ENCODE peak calls at places on chromosomes 1 and 21, in seven cellular contexts. One of them, this sample, is unnamed.

GRCh38 chr1:4075436-4076225 is 175.6 kb upstream of the C1orf174 start:
- DNase-seq in AG04450: no peak
- DNase-seq in lower leg skin: no peak
- DNase-seq in neural crest cell: no peak
- DNase-seq in fibroblast of mammary gland: no peak
- DNase-seq in mucosa of descending colon: no peak
- DNase-seq in CD4-positive, alpha-beta T cell: no peak
- DNase-seq in this sample: no peak

GRCh38 chr1:244868484-244869363 is 4.4 kb upstream of the HNRNPU start:
- DNase-seq in neural crest cell: no peak
- DNase-seq in lower leg skin: no peak
- DNase-seq in mucosa of descending colon: no peak
- DNase-seq in AG04450: no peak
- DNase-seq in CD4-positive, alpha-beta T cell: no peak
- DNase-seq in fibroblast of mammary gland: no peak
- DNase-seq in this sample: no peak

GRCh38 chr1:231001892-231002291 is 23.0 kb downstream of the ARV1 start:
- DNase-seq in fibroblast of mammary gland: no peak
- DNase-seq in lower leg skin: no peak
- DNase-seq in neural crest cell: no peak
- DNase-seq in CD4-positive, alpha-beta T cell: no peak
- DNase-seq in AG04450: no peak
- DNase-seq in mucosa of descending colon: no peak
- DNase-seq in this sample: no peak

GRCh38 chr1:20439282-20439681 is 46.7 kb downstream of the CAMK2N1 start:
- DNase-seq in AG04450: no peak
- DNase-seq in CD4-positive, alpha-beta T cell: no peak
- DNase-seq in mucosa of descending colon: no peak
- DNase-seq in fibroblast of mammary gland: peak
- DNase-seq in neural crest cell: no peak
- DNase-seq in lower leg skin: no peak
- DNase-seq in this sample: no peak

GRCh38 chr1:184387871-184388670 is 1.2 kb downstream of the C1orf21 start:
- DNase-seq in AG04450: peak
- DNase-seq in fibroblast of mammary gland: peak
- DNase-seq in lower leg skin: peak
- DNase-seq in CD4-positive, alpha-beta T cell: no peak
- DNase-seq in neural crest cell: peak
- DNase-seq in mucosa of descending colon: peak
- DNase-seq in this sample: no peak

GRCh38 chr1:229556551-229556950 is 2.0 kb downstream of the ABCB10 start:
- DNase-seq in fibroblast of mammary gland: no peak
- DNase-seq in CD4-positive, alpha-beta T cell: no peak
- DNase-seq in mucosa of descending colon: no peak
- DNase-seq in lower leg skin: no peak
- DNase-seq in neural crest cell: no peak
- DNase-seq in AG04450: no peak
- DNase-seq in this sample: no peak

GRCh38 chr1:93459126-93459525 is 11.2 kb downstream of the FNBP1L start:
- DNase-seq in CD4-positive, alpha-beta T cell: no peak
- DNase-seq in AG04450: no peak
- DNase-seq in neural crest cell: no peak
- DNase-seq in mucosa of descending colon: no peak
- DNase-seq in lower leg skin: no peak
- DNase-seq in fibroblast of mammary gland: peak
- DNase-seq in this sample: no peak

GRCh38 chr1:1168156-1168450 is 5.6 kb upstream of the TTLL10 start:
- DNase-seq in neural crest cell: no peak
- DNase-seq in lower leg skin: no peak
- DNase-seq in fibroblast of mammary gland: no peak
- DNase-seq in CD4-positive, alpha-beta T cell: no peak
- DNase-seq in mucosa of descending colon: peak
- DNase-seq in AG04450: no peak
- DNase-seq in this sample: no peak

GRCh38 chr1:183215076-183215720 is 29.1 kb downstream of the LAMC2 start:
- DNase-seq in CD4-positive, alpha-beta T cell: no peak
- DNase-seq in lower leg skin: no peak
- DNase-seq in mucosa of descending colon: no peak
- DNase-seq in AG04450: no peak
- DNase-seq in fibroblast of mammary gland: no peak
- DNase-seq in neural crest cell: no peak
- DNase-seq in this sample: no peak

GRCh38 chr1:107683198-107683657 is 281.8 kb downstream of the VAV3 start:
- DNase-seq in fibroblast of mammary gland: no peak
- DNase-seq in CD4-positive, alpha-beta T cell: no peak
- DNase-seq in neural crest cell: no peak
- DNase-seq in mucosa of descending colon: no peak
- DNase-seq in AG04450: no peak
- DNase-seq in lower leg skin: no peak
- DNase-seq in this sample: no peak

GRCh38 chr1:219049411-219049943 is 124.2 kb upstream of the LYPLAL1 start:
- DNase-seq in fibroblast of mammary gland: peak
- DNase-seq in mucosa of descending colon: no peak
- DNase-seq in neural crest cell: no peak
- DNase-seq in CD4-positive, alpha-beta T cell: no peak
- DNase-seq in AG04450: peak
- DNase-seq in lower leg skin: no peak
- DNase-seq in this sample: no peak

GRCh38 chr1:240967070-240967724 is 355.2 kb upstream of the GREM2 start:
- DNase-seq in AG04450: no peak
- DNase-seq in neural crest cell: no peak
- DNase-seq in fibroblast of mammary gland: peak
- DNase-seq in CD4-positive, alpha-beta T cell: no peak
- DNase-seq in lower leg skin: no peak
- DNase-seq in mucosa of descending colon: no peak
- DNase-seq in this sample: no peak

GRCh38 chr1:209590405-209590804 is 6.9 kb downstream of the CAMK1G start:
- DNase-seq in fibroblast of mammary gland: peak
- DNase-seq in AG04450: no peak
- DNase-seq in neural crest cell: no peak
- DNase-seq in lower leg skin: no peak
- DNase-seq in CD4-positive, alpha-beta T cell: no peak
- DNase-seq in mucosa of descending colon: no peak
- DNase-seq in this sample: no peak

GRCh38 chr1:176989023-176989422 is 175.5 kb downstream of the ASTN1 start:
- DNase-seq in lower leg skin: no peak
- DNase-seq in mucosa of descending colon: no peak
- DNase-seq in neural crest cell: no peak
- DNase-seq in AG04450: no peak
- DNase-seq in CD4-positive, alpha-beta T cell: no peak
- DNase-seq in fibroblast of mammary gland: peak
- DNase-seq in this sample: no peak

GRCh38 chr1:117336087-117336817 is 31.0 kb upstream of the MAN1A2 start:
- DNase-seq in CD4-positive, alpha-beta T cell: no peak
- DNase-seq in lower leg skin: no peak
- DNase-seq in neural crest cell: no peak
- DNase-seq in AG04450: no peak
- DNase-seq in mucosa of descending colon: no peak
- DNase-seq in fibroblast of mammary gland: no peak
- DNase-seq in this sample: no peak

GRCh38 chr1:20158358-20159070 is 19.4 kb downstream of the PLA2G2F start:
- DNase-seq in AG04450: no peak
- DNase-seq in fibroblast of mammary gland: no peak
- DNase-seq in CD4-positive, alpha-beta T cell: no peak
- DNase-seq in mucosa of descending colon: no peak
- DNase-seq in lower leg skin: no peak
- DNase-seq in neural crest cell: no peak
- DNase-seq in this sample: peak

GRCh38 chr1:71857862-71858261 is 424.5 kb downstream of the NEGR1 start:
- DNase-seq in CD4-positive, alpha-beta T cell: no peak
- DNase-seq in neural crest cell: no peak
- DNase-seq in fibroblast of mammary gland: peak
- DNase-seq in AG04450: no peak
- DNase-seq in mucosa of descending colon: no peak
- DNase-seq in lower leg skin: no peak
- DNase-seq in this sample: no peak

GRCh38 chr1:51636765-51637522 is 20.1 kb downstream of the OSBPL9 start:
- DNase-seq in AG04450: peak
- DNase-seq in CD4-positive, alpha-beta T cell: no peak
- DNase-seq in neural crest cell: no peak
- DNase-seq in fibroblast of mammary gland: peak
- DNase-seq in mucosa of descending colon: no peak
- DNase-seq in lower leg skin: peak
- DNase-seq in this sample: no peak

GRCh38 chr21:44699502-44700001 is 2.6 kb downstream of the KRTAP10-12 start:
- DNase-seq in fibroblast of mammary gland: no peak
- DNase-seq in neural crest cell: no peak
- DNase-seq in lower leg skin: no peak
- DNase-seq in CD4-positive, alpha-beta T cell: no peak
- DNase-seq in mucosa of descending colon: no peak
- DNase-seq in AG04450: no peak
- DNase-seq in this sample: no peak

GRCh38 chr1:87436534-87436933 is 107.9 kb downstream of the LMO4 start:
- DNase-seq in neural crest cell: no peak
- DNase-seq in fibroblast of mammary gland: no peak
- DNase-seq in mucosa of descending colon: no peak
- DNase-seq in AG04450: no peak
- DNase-seq in CD4-positive, alpha-beta T cell: no peak
- DNase-seq in lower leg skin: no peak
- DNase-seq in this sample: no peak

GRCh38 chr1:178644308-178645120 is 80.5 kb upstream of the RALGPS2 start:
- DNase-seq in fibroblast of mammary gland: no peak
- DNase-seq in neural crest cell: no peak
- DNase-seq in lower leg skin: peak
- DNase-seq in CD4-positive, alpha-beta T cell: no peak
- DNase-seq in AG04450: no peak
- DNase-seq in mucosa of descending colon: no peak
- DNase-seq in this sample: no peak

GRCh38 chr1:241808265-241808664 is 39.7 kb upstream of the EXO1 start:
- DNase-seq in lower leg skin: no peak
- DNase-seq in CD4-positive, alpha-beta T cell: no peak
- DNase-seq in fibroblast of mammary gland: peak
- DNase-seq in mucosa of descending colon: no peak
- DNase-seq in neural crest cell: no peak
- DNase-seq in AG04450: no peak
- DNase-seq in this sample: no peak

GRCh38 chr1:45908613-45909140 is 105.3 kb downstream of the MAST2 start:
- DNase-seq in lower leg skin: no peak
- DNase-seq in AG04450: no peak
- DNase-seq in mucosa of descending colon: no peak
- DNase-seq in fibroblast of mammary gland: no peak
- DNase-seq in CD4-positive, alpha-beta T cell: no peak
- DNase-seq in neural crest cell: no peak
- DNase-seq in this sample: no peak

GRCh38 chr21:27329255-27329851 is 362.5 kb upstream of the ADAMTS5 start:
- DNase-seq in neural crest cell: no peak
- DNase-seq in fibroblast of mammary gland: peak
- DNase-seq in AG04450: peak
- DNase-seq in mucosa of descending colon: no peak
- DNase-seq in CD4-positive, alpha-beta T cell: no peak
- DNase-seq in lower leg skin: no peak
- DNase-seq in this sample: no peak

GRCh38 chr21:39136711-39137110 is 46.5 kb downstream of the PSMG1 start:
- DNase-seq in neural crest cell: no peak
- DNase-seq in CD4-positive, alpha-beta T cell: no peak
- DNase-seq in lower leg skin: no peak
- DNase-seq in fibroblast of mammary gland: peak
- DNase-seq in mucosa of descending colon: no peak
- DNase-seq in AG04450: no peak
- DNase-seq in this sample: no peak

GRCh38 chr1:4298333-4298732 is 356.1 kb upstream of the AJAP1 start:
- DNase-seq in lower leg skin: no peak
- DNase-seq in fibroblast of mammary gland: no peak
- DNase-seq in neural crest cell: no peak
- DNase-seq in mucosa of descending colon: no peak
- DNase-seq in CD4-positive, alpha-beta T cell: no peak
- DNase-seq in AG04450: no peak
- DNase-seq in this sample: no peak

GRCh38 chr1:17333081-17333480 is 25.1 kb downstream of the PADI4 start:
- DNase-seq in lower leg skin: no peak
- DNase-seq in CD4-positive, alpha-beta T cell: no peak
- DNase-seq in mucosa of descending colon: no peak
- DNase-seq in neural crest cell: no peak
- DNase-seq in AG04450: no peak
- DNase-seq in fibroblast of mammary gland: no peak
- DNase-seq in this sample: peak

GRCh38 chr1:214446772-214447556 is 104.4 kb downstream of the PTPN14 start:
- DNase-seq in CD4-positive, alpha-beta T cell: no peak
- DNase-seq in AG04450: peak
- DNase-seq in mucosa of descending colon: no peak
- DNase-seq in neural crest cell: no peak
- DNase-seq in fibroblast of mammary gland: peak
- DNase-seq in lower leg skin: peak
- DNase-seq in this sample: no peak

GRCh38 chr1:93585059-93585966 is 96.3 kb downstream of the BCAR3 start:
- DNase-seq in CD4-positive, alpha-beta T cell: no peak
- DNase-seq in fibroblast of mammary gland: peak
- DNase-seq in mucosa of descending colon: peak
- DNase-seq in lower leg skin: peak
- DNase-seq in AG04450: no peak
- DNase-seq in neural crest cell: no peak
- DNase-seq in this sample: no peak

GRCh38 chr1:179877586-179878265 is at the start of gene TOR1AIP2:
- DNase-seq in AG04450: no peak
- DNase-seq in neural crest cell: peak
- DNase-seq in lower leg skin: peak
- DNase-seq in mucosa of descending colon: peak
- DNase-seq in CD4-positive, alpha-beta T cell: peak
- DNase-seq in fibroblast of mammary gland: peak
- DNase-seq in this sample: peak
- TF ChIP-seq CTCF in AG04450: no peak
- TF ChIP-seq CTCF in neural crest cell: peak
- TF ChIP-seq CTCF in lower leg skin: no peak
- TF ChIP-seq CTCF in mucosa of descending colon: no peak
- TF ChIP-seq CTCF in CD4-positive, alpha-beta T cell: no peak
- TF ChIP-seq CTCF in fibroblast of mammary gland: no peak
- TF ChIP-seq CTCF in this sample: peak

GRCh38 chr1:228180271-228180987 is 14.8 kb downstream of the IBA57 start:
- DNase-seq in CD4-positive, alpha-beta T cell: no peak
- DNase-seq in mucosa of descending colon: no peak
- DNase-seq in lower leg skin: no peak
- DNase-seq in AG04450: no peak
- DNase-seq in neural crest cell: no peak
- DNase-seq in fibroblast of mammary gland: no peak
- DNase-seq in this sample: peak
- TF ChIP-seq CTCF in CD4-positive, alpha-beta T cell: no peak
- TF ChIP-seq CTCF in mucosa of descending colon: no peak
- TF ChIP-seq CTCF in lower leg skin: no peak
- TF ChIP-seq CTCF in AG04450: peak
- TF ChIP-seq CTCF in neural crest cell: peak
- TF ChIP-seq CTCF in fibroblast of mammary gland: peak
- TF ChIP-seq CTCF in this sample: peak

DNA sequence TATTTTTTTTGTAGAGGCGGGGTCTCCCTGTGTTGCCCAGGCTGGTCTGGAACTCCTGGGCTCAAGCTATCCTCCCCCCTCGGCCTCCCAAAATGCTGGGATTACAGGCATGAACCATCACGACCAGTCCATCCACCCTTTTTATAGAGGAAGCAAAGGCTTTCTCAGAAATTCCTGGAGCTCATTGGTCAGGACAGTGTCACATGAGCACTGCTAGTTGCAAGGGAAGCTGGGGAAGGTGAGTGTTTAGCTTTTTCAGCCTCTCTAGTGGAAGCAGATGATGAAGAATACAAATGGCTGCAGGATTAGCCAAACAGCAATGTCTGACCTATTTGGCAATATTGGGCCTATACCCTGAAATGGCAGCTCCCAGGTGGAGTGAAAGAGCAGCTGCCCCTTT is 8.0 kb downstream of the IGFN1 start:
- DNase-seq in lower leg skin: no peak
- DNase-seq in fibroblast of mammary gland: no peak
- DNase-seq in mucosa of descending colon: no peak
- DNase-seq in CD4-positive, alpha-beta T cell: no peak
- DNase-seq in neural crest cell: no peak
- DNase-seq in AG04450: no peak
- DNase-seq in this sample: no peak
- TF ChIP-seq CTCF in lower leg skin: no peak
- TF ChIP-seq CTCF in fibroblast of mammary gland: no peak
- TF ChIP-seq CTCF in mucosa of descending colon: no peak
- TF ChIP-seq CTCF in CD4-positive, alpha-beta T cell: no peak
- TF ChIP-seq CTCF in neural crest cell: no peak
- TF ChIP-seq CTCF in AG04450: no peak
- TF ChIP-seq CTCF in this sample: no peak

GRCh38 chr1:89454845-89455521 is 69.6 kb upstream of the LRRC8B start:
- DNase-seq in lower leg skin: peak
- DNase-seq in mucosa of descending colon: no peak
- DNase-seq in neural crest cell: peak
- DNase-seq in fibroblast of mammary gland: peak
- DNase-seq in CD4-positive, alpha-beta T cell: peak
- DNase-seq in AG04450: no peak
- DNase-seq in this sample: no peak
- TF ChIP-seq CTCF in lower leg skin: no peak
- TF ChIP-seq CTCF in mucosa of descending colon: peak
- TF ChIP-seq CTCF in neural crest cell: peak
- TF ChIP-seq CTCF in fibroblast of mammary gland: peak
- TF ChIP-seq CTCF in CD4-positive, alpha-beta T cell: peak
- TF ChIP-seq CTCF in AG04450: peak
- TF ChIP-seq CTCF in this sample: peak